ENCODE peak calls at places on chromosomes 6 and 20, in seven cellular contexts. Z is SK-N-SH, N is colonic mucosa, U is thoracic aorta, Q is heart right ventricle, L is keratinocyte, W is pancreas. O is an unnamed sample. For H3K36me3, the result is how much of the 10 kb centered on the place peaks cover.

GRCh38 chr6:109653264-109653663 is 37.7 kb downstream of the AK9 start:
- DNase-seq in Z (no peak), N (no peak), U (no peak), Q (no peak), L (no peak), W (no peak), O (no peak)

GRCh38 chr6:78910611-78911134 is 43.3 kb downstream of the IRAK1BP1 start:
- DNase-seq in Z (peak), N (peak), U (no peak), Q (peak), L (no peak), W (no peak), O (peak)

GRCh38 chr6:35691027-35691824 is 2.5 kb upstream of the FKBP5 start:
- DNase-seq in Z (no peak), N (peak), U (peak), Q (peak), L (no peak), W (peak), O (no peak)

GRCh38 chr6:34155471-34156300 is 9.8 kb upstream of the GRM4 start:
- DNase-seq in Z (peak), N (no peak), U (no peak), Q (no peak), L (no peak), W (no peak), O (no peak)

GRCh38 chr6:135506270-135506997 is 8.9 kb upstream of the AHI1 start:
- DNase-seq in Z (peak), N (no peak), U (no peak), Q (no peak), L (no peak), W (no peak), O (peak)

GRCh38 chr20:38171301-38172010 is 6.4 kb upstream of the TGM2 start:
- DNase-seq in Z (no peak), N (no peak), U (no peak), Q (no peak), L (no peak), W (no peak), O (no peak)

GRCh38 chr6:110693994-110694393 is 121.3 kb downstream of the CDK19 start:
- DNase-seq in Z (no peak), N (no peak), U (no peak), Q (no peak), L (no peak), W (no peak), O (no peak)

GRCh38 chr6:17580518-17581048 is 19.5 kb upstream of the FAM8A1 start:
- DNase-seq in Z (peak), N (no peak), U (no peak), Q (no peak), L (no peak), W (peak), O (no peak)

GRCh38 chr6:36752187-36752885 is 54.7 kb downstream of the RAB44 start:
- DNase-seq in Z (no peak), N (peak), U (no peak), Q (no peak), L (no peak), W (no peak), O (no peak)

GRCh38 chr6:162258647-162259046 is 468.9 kb downstream of the PRKN start:
- DNase-seq in Z (no peak), N (no peak), U (no peak), Q (no peak), L (no peak), W (no peak), O (no peak)

GRCh38 chr6:47016916-47017315 is 25.2 kb downstream of the ADGRF1 start:
- DNase-seq in Z (no peak), N (no peak), U (no peak), Q (no peak), L (no peak), W (no peak), O (no peak)

GRCh38 chr20:5480824-5481600 is 164.3 kb upstream of the PROKR2 start:
- DNase-seq in Z (no peak), N (peak), U (no peak), Q (no peak), L (no peak), W (no peak), O (no peak)

GRCh38 chr6:148720371-148720770 is 26.5 kb upstream of the UST start:
- DNase-seq in Z (no peak), N (no peak), U (no peak), Q (no peak), L (no peak), W (no peak), O (no peak)

GRCh38 chr20:9141916-9142315 is 73.0 kb downstream of the PLCB4 start:
- DNase-seq in Z (no peak), N (no peak), U (no peak), Q (no peak), L (no peak), W (no peak), O (no peak)

GRCh38 chr6:114936060-114936459 is 593.2 kb upstream of the HS3ST5 start:
- DNase-seq in Z (no peak), N (no peak), U (no peak), Q (no peak), L (no peak), W (no peak), O (no peak)

GRCh38 chr6:110999634-111000270 is 17.9 kb downstream of the RPF2 start:
- DNase-seq in Z (no peak), N (no peak), U (no peak), Q (no peak), L (no peak), W (no peak), O (no peak)

GRCh38 chr20:51525241-51526104 is 17.0 kb downstream of the NFATC2 start:
- DNase-seq in Z (no peak), N (peak), U (no peak), Q (peak), L (no peak), W (no peak), O (peak)

GRCh38 chr6:125201961-125202729 is 48.6 kb downstream of the TPD52L1 start:
- DNase-seq in Z (no peak), N (peak), U (no peak), Q (no peak), L (peak), W (peak), O (no peak)

GRCh38 chr6:89970072-89970471 is 75.8 kb downstream of the GJA10 start:
- DNase-seq in Z (no peak), N (no peak), U (no peak), Q (no peak), L (no peak), W (no peak), O (no peak)

GRCh38 chr6:166496460-166496859 is 90.0 kb downstream of the RAMACL start:
- DNase-seq in Z (no peak), N (no peak), U (no peak), Q (no peak), L (no peak), W (no peak), O (no peak)

GRCh38 chr6:30886897-30887255 is 2.6 kb downstream of the DDR1 start:
- DNase-seq in Z (peak), N (no peak), U (no peak), Q (no peak), L (no peak), W (no peak), O (no peak)

GRCh38 chr6:155936127-155936526 is 480.5 kb upstream of the NOX3 start:
- DNase-seq in Z (no peak), N (no peak), U (no peak), Q (no peak), L (no peak), W (no peak), O (no peak)

GRCh38 chr6:52046456-52046855 is 41.0 kb downstream of the PKHD1 start:
- DNase-seq in Z (no peak), N (no peak), U (no peak), Q (no peak), L (no peak), W (no peak), O (no peak)

GRCh38 chr6:145699462-145699861 is 35.9 kb downstream of the EPM2A start:
- DNase-seq in Z (no peak), N (no peak), U (no peak), Q (no peak), L (peak), W (no peak), O (no peak)

GRCh38 chr6:71209626-71210025 is 79.0 kb upstream of the OGFRL1 start:
- DNase-seq in Z (no peak), N (no peak), U (no peak), Q (no peak), L (no peak), W (no peak), O (no peak)

GRCh38 chr6:12419626-12420272 is 129.6 kb downstream of the EDN1 start:
- DNase-seq in Z (no peak), N (no peak), U (no peak), Q (no peak), L (no peak), W (no peak), O (no peak)

GRCh38 chr20:51372966-51373365 is 169.6 kb downstream of the NFATC2 start:
- DNase-seq in Z (no peak), N (no peak), U (no peak), Q (no peak), L (no peak), W (no peak), O (no peak)

GRCh38 chr20:29300579-29301551 is 1956.6 kb upstream of the DEFB115 start:
- DNase-seq in Z (no peak), N (no peak), U (no peak), Q (no peak), L (no peak), W (no peak), O (no peak)

GRCh38 chr6:70277480-70277879 is 25.4 kb downstream of the COL9A1 start:
- DNase-seq in Z (no peak), N (no peak), U (no peak), Q (peak), L (no peak), W (no peak), O (no peak)

GRCh38 chr20:54167909-54168872 is 5.6 kb downstream of the CYP24A1 start:
- DNase-seq in Z (no peak), N (no peak), U (no peak), Q (no peak), L (no peak), W (no peak), O (no peak)

GRCh38 chr6:139349464-139350020 is 24.9 kb downstream of the CITED2 start:
- DNase-seq in Z (no peak), N (no peak), U (no peak), Q (no peak), L (no peak), W (peak), O (no peak)

DNA sequence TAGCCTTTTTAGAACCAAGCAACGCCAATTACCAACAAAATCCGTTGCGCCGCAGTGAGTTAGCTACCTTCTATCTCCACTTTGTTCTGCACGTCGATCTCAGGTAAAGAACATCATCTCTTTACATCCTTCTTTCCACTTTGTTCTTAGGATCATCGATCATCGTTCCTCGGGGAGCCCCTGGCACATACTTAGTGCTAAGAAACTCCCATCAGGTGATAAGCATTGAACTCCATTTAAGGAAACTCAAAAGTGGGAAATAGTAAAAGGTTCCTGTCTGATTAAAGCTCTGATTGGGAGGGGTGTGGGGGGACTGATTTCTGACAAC is 227.0 kb upstream of the PRSS16 start:
- DNase-seq in Z (no peak), N (no peak), U (no peak), Q (no peak), L (no peak), W (no peak), O (no peak)
- H3K4me3 ChIP-seq in Z (peak), N (peak), U (peak), Q (peak), L (peak), W (peak), O (peak)

DNA sequence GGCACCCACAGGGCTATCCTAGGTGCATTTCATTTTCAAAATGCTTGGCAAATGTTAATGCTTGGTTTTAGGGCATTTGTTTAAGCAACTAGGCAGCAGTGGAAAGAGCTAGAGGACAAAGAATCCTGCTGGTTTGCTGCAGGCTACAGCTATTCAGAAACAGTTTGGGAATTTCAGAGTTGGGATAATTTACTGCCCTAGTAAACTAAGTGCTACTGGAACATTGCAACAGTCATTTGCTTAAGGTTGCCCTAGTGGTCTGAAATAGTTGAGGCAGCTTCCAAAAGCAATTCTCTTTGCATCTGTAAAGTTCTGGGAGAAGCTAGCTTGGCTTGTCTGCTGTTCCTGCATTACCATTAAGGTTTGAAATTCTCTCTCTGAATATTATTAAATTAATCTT is 312.7 kb downstream of the LAMA2 start:
- DNase-seq in Z (no peak), N (no peak), U (no peak), Q (no peak), L (no peak), W (no peak), O (no peak)
- TF ChIP-seq CTCF in Z (no peak), N (no peak), U (no peak), Q (no peak), L (no peak), W (no peak), O (no peak)

GRCh38 chr6:106643061-106643460 is 13.7 kb downstream of the QRSL1 start:
- DNase-seq in Z (no peak), N (no peak), U (no peak), Q (no peak), L (no peak), W (no peak), O (no peak)

GRCh38 chr6:106637718-106638341 is 8.5 kb downstream of the QRSL1 start:
- DNase-seq in Z (no peak), N (no peak), U (no peak), Q (no peak), L (no peak), W (no peak), O (peak)

GRCh38 chr6:106637051-106637717 is 7.8 kb downstream of the QRSL1 start:
- DNase-seq in Z (no peak), N (no peak), U (no peak), Q (no peak), L (no peak), W (no peak), O (no peak)

GRCh38 chr6:106639812-106640211 is 10.4 kb downstream of the QRSL1 start:
- DNase-seq in Z (no peak), N (no peak), U (no peak), Q (no peak), L (no peak), W (no peak), O (no peak)

GRCh38 chr6:106642476-106642875 is 13.1 kb downstream of the QRSL1 start:
- DNase-seq in Z (no peak), N (no peak), U (no peak), Q (no peak), L (no peak), W (no peak), O (no peak)
- H3K36me3 ChIP-seq in Z (under half), N (under half), U (under half), Q (under half), L (under half), W (under half), O (under half)

DNA sequence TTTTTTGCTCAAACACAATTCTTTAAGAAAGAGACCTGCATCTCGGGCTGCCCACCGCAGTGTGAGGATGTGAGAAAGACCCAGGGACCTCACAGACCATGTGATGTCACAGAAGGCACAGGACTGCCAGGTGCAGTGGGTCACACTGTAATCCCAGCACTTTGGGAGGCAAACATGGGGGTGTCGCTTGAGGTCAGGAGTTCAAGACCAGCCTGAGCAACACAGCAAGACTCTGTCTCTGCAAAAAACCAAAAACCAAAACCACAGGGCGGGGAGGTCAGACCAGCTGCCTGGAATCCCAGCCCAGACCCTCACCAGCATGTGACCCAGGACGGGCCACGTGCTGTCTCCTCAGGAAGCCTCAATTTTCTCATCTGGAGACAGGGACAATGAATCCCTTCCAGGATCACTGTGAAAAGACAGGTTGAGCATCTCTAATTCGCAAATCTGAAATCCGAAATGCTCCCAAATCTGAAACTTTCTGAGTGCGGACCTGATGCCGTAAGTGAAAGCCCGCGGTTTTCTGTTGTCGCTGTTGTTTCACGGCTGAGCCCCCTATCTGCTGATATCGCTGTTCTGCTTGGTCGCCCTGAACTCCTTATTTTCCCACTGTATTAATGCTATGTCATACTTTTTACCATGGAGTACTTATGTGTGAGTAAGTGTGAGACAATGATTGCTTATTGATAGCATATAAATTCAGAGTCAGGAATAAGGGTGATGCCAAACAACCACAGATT is 159.5 kb upstream of the PTPN1 start:
- DNase-seq in Z (no peak), N (no peak), U (no peak), Q (no peak), L (no peak), W (no peak), O (no peak)
- H3K4me3 ChIP-seq in Z (no peak), N (no peak), U (no peak), Q (no peak), L (no peak), W (no peak), O (no peak)

DNA sequence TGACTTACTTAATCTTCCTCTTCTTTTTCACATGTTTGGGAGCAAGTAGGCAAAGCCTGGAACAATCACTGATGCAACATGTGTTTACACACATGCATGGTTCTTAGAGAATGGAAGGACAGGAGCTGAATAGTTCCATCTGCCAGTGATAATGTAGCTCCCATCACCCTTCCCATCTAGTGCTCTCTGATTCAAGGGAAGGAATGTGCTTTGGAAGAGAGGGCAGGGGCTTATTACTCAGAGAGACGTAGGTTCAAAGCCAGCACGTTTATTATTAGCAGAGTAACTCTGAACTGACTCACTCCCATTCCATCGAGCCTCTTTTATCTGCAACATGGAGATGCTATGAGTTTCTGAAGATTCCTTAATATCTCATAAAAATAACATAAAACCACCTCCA is 211.9 kb downstream of the GMPR start:
- DNase-seq in Z (no peak), N (no peak), U (no peak), Q (no peak), L (no peak), W (no peak), O (no peak)
- TF ChIP-seq CTCF in Z (no peak), N (no peak), U (no peak), Q (no peak), L (no peak), W (no peak), O (no peak)

GRCh38 chr6:11245406-11245990 is 13.0 kb upstream of the NEDD9 start:
- DNase-seq in Z (no peak), N (no peak), U (no peak), Q (no peak), L (no peak), W (no peak), O (no peak)

GRCh38 chr6:11248974-11249761 is 16.7 kb upstream of the NEDD9 start:
- DNase-seq in Z (no peak), N (no peak), U (no peak), Q (no peak), L (no peak), W (no peak), O (no peak)

GRCh38 chr6:11243861-11244260 is 11.4 kb upstream of the NEDD9 start:
- DNase-seq in Z (no peak), N (no peak), U (no peak), Q (no peak), L (no peak), W (no peak), O (no peak)

GRCh38 chr6:11244387-11245126 is 12.1 kb upstream of the NEDD9 start:
- DNase-seq in Z (no peak), N (no peak), U (no peak), Q (no peak), L (no peak), W (no peak), O (no peak)

GRCh38 chr6:11246722-11247121 is 14.3 kb upstream of the NEDD9 start:
- DNase-seq in Z (no peak), N (no peak), U (no peak), Q (no peak), L (no peak), W (no peak), O (no peak)
- H3K36me3 ChIP-seq in Z (under half), N (under half), U (under half), Q (under half), L (under half), W (under half), O (under half)

GRCh38 chr6:98310408-98310807 is 524.0 kb upstream of the POU3F2 start:
- DNase-seq in Z (no peak), N (no peak), U (no peak), Q (no peak), L (no peak), W (no peak), O (no peak)
- H3K4me3 ChIP-seq in Z (no peak), N (no peak), U (no peak), Q (no peak), L (no peak), W (no peak), O (no peak)

O was measured in GM06990.